ENCODE peak calls at places on chromosomes 12 and 14, in nine cellular contexts. L is neural progenitor cell, T is upper lobe of right lung, O is ovary, Y is cardiac muscle cell, H is GM12878, J is tibial artery, Z is lower lobe of right lung, U is tibial nerve. N is an unnamed sample.
A peak's percentile ranks its signal among the peaks of the same experiment; 100 is the strongest.

GRCh38 chr12:92465786-92466185 is 237.0 kb upstream of the PLEKHG7 start:
- DNase-seq in L (no peak), T (no peak), O (no peak), Y (no peak), H (no peak), J (no peak), Z (no peak), U (no peak), N (no peak)

GRCh38 chr12:71476513-71476912 is 36.9 kb downstream of the LGR5 start:
- DNase-seq in L (no peak), T (no peak), O (no peak), Y (no peak), H (no peak), J (peak; percentile 41), Z (no peak), U (no peak), N (peak; percentile 68)

GRCh38 chr12:58314610-58315009 is 373.2 kb downstream of the ATP23 start:
- DNase-seq in L (no peak), T (no peak), O (no peak), Y (no peak), H (no peak), J (no peak), Z (no peak), U (no peak), N (no peak)

GRCh38 chr14:45650754-45651153 is 397.8 kb upstream of the MIS18BP1 start:
- DNase-seq in L (no peak), T (no peak), O (no peak), Y (no peak), H (no peak), J (no peak), Z (no peak), U (no peak), N (no peak)

GRCh38 chr14:90558041-90558982 is 161.5 kb downstream of the CALM1 start:
- DNase-seq in L (no peak), T (no peak), O (no peak), Y (no peak), H (no peak), J (no peak), Z (peak; percentile 26), U (no peak), N (no peak)

GRCh38 chr12:90909069-90909676 is 45.8 kb downstream of the CCER1 start:
- DNase-seq in L (peak; percentile 65), T (no peak), O (no peak), Y (peak; percentile 73), H (no peak), J (no peak), Z (no peak), U (no peak), N (no peak)

GRCh38 chr12:111773801-111774551 is 7.2 kb downstream of the ALDH2 start:
- DNase-seq in L (peak; percentile 37), T (peak; percentile 85), O (peak; percentile 77), Y (no peak), H (no peak), J (peak; percentile 89), Z (peak; percentile 81), U (peak; percentile 55), N (peak; percentile 87)

GRCh38 chr12:62720661-62721330 is 214.2 kb downstream of the PPM1H start:
- DNase-seq in L (no peak), T (no peak), O (no peak), Y (no peak), H (no peak), J (no peak), Z (no peak), U (peak; percentile 37), N (no peak)

GRCh38 chr14:21735200-21735599 is 61.6 kb upstream of the OR4E1 start:
- DNase-seq in L (no peak), T (no peak), O (no peak), Y (no peak), H (no peak), J (no peak), Z (no peak), U (no peak), N (no peak)

GRCh38 chr14:21735639-21736307 is 62.2 kb upstream of the OR4E1 start:
- DNase-seq in L (no peak), T (no peak), O (no peak), Y (no peak), H (no peak), J (no peak), Z (no peak), U (no peak), N (no peak)

GRCh38 chr14:21729703-21730212 is 56.1 kb upstream of the OR4E1 start:
- DNase-seq in L (no peak), T (no peak), O (no peak), Y (no peak), H (no peak), J (no peak), Z (no peak), U (no peak), N (no peak)

DNA sequence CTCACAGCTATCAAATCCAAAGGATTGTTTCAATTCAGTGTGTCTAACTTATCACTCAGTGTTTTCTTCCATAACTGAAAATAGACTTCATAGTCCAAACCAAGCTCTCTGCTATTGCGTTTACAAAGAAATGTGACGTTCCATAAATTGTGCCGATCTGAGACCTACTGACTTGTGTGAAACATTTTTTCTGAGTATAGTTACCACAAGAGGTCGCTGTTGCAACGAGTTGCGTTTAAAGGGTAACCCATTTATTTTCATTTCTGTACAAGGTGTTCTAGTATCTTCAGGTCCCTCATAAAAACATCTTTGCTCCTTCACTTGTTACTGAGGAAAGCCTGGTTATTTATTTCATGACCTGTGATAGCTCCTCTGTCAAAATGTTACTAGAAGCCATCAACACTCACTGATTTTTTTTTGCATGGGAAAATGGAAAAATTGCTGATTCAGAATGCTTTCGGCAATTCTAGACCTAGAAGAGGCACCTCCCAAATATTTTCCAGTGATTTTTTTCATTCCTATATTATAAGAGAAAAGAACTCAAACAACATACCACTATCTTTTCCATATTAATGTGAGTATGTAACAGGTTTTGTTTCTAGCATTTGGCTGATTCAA is 60.9 kb upstream of the OR4E1 start:
- DNase-seq in L (peak; percentile 78), T (no peak), O (no peak), Y (peak; percentile 79), H (peak; percentile 12), J (no peak), Z (no peak), U (no peak), N (no peak)
- TF ChIP-seq CTCF in L (peak; percentile 85), T (peak; percentile 64), O (no peak), Y (peak; percentile 51), H (peak; percentile 58), J (no peak), Z (peak; percentile 63), U (peak; percentile 22), N (peak; percentile 49)

DNA sequence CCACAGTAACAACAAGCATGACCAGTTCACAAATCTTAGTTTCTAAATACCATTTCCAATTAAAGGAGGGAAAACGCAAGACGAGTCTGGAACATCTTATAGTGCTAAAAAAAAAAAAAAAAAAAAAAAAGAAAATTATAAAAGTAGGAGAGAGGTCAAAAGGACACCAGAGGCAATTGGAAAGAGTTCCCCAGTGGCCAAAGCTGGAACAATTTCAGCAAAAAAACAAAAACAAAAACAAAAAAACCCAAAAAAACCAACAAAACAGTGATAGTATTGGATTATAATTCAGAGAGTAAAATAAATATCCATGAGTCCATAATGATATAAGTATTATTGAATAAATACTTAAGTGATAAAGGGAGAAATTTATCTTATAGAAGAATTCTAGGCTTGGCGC is 10.3 kb upstream of the NAP1L1 start:
- DNase-seq in L (no peak), T (no peak), O (no peak), Y (no peak), H (no peak), J (no peak), Z (no peak), U (no peak), N (no peak)
- H3K27ac ChIP-seq in L (no peak overlapping the region), T (no peak overlapping the region), O (no peak overlapping the region), Y (no peak overlapping the region), H (no peak overlapping the region), J (no peak overlapping the region), Z (no peak overlapping the region), U (no peak overlapping the region), N (no peak overlapping the region)

GRCh38 chr14:81272322-81272721 is 51.6 kb upstream of the GTF2A1 start:
- DNase-seq in L (no peak), T (no peak), O (no peak), Y (no peak), H (no peak), J (no peak), Z (no peak), U (no peak), N (no peak)

GRCh38 chr14:81269979-81270375 is 49.2 kb upstream of the GTF2A1 start:
- DNase-seq in L (no peak), T (no peak), O (no peak), Y (no peak), H (no peak), J (no peak), Z (no peak), U (no peak), N (no peak)

GRCh38 chr14:81268016-81268416 is 47.3 kb upstream of the GTF2A1 start:
- DNase-seq in L (no peak), T (no peak), O (no peak), Y (no peak), H (no peak), J (no peak), Z (no peak), U (no peak), N (no peak)

GRCh38 chr14:81265641-81266169 is 44.9 kb upstream of the GTF2A1 start:
- DNase-seq in L (no peak), T (no peak), O (no peak), Y (no peak), H (no peak), J (no peak), Z (no peak), U (no peak), N (no peak)

DNA sequence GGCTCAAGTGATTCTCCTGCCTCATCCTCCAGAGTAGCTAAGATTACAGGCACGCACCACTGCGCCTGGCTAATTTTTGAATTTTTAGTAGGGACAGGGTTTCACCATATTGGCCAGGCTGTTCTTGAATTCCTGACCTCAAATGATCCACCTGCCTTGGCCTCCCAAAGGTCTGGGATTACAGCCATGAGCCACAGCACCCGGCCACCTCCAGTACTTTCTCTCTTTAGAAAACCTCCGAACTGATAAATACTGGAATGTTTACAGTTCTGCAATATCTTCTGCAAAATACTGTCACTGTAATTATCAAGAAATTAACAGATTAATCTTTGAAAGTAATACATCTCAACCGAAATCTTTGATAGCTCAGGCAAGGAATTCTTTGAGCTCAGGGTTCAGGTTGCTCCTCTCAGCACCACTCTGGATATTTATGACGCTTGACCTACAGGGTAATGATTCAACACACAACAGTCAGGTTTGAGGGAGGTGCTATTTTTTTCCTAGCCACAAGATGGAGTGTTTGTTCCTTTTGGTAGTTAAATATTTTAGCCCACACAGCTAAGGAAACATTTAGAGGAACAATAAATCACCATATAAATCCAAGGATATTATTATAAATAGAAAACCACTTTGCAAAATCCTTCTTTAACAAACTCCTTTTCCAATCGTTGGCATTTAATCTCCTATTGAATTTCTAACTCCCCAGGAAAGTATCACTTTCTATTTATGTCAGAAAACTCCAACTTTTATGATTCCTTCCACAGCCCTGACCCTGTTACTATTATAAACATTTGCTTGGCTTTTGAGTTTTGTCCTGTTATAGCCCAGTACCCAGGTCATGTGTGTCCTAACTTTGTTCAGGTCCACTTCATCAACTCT is 48.6 kb upstream of the GTF2A1 start:
- DNase-seq in L (peak; percentile 65), T (no peak), O (no peak), Y (peak; percentile 68), H (peak; percentile 26), J (no peak), Z (no peak), U (no peak), N (peak; percentile 39)
- TF ChIP-seq CTCF in L (peak; percentile 88), T (peak; percentile 82), O (peak; percentile 42), Y (peak; percentile 71), H (peak; percentile 76), J (peak; percentile 61), Z (peak; percentile 79), U (peak; percentile 84), N (peak; percentile 76)

DNA sequence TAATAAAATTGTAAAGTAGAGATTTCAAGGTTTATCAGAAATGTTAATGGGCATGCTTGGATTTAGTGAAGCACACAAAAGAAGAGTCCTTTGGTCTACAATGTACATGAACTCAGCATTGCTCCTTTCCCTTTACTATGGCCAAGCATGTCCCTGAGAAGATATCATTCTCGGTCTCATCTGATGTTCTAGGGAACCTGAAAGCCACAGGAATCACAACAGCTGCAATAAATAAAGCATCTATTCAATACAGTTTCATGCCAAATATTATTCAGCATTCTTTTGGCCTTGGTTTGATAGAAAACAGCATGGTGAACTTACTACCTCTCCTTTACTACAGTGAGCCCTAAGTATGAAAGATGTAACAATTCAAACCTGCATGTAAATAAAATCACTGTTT is 261.3 kb upstream of the NPAS3 start:
- DNase-seq in L (no peak), T (no peak), O (no peak), Y (no peak), H (no peak), J (no peak), Z (no peak), U (no peak), N (no peak)
- H3K27ac ChIP-seq in L (no peak overlapping the region), T (no peak overlapping the region), O (no peak overlapping the region), Y (no peak overlapping the region), H (no peak overlapping the region), J (no peak overlapping the region), Z (no peak overlapping the region), U (no peak overlapping the region), N (no peak overlapping the region)

N was measured in AG04450.